ENCODE peak calls at places on chromosomes 3 and 15, in eight cellular contexts. Q, V, I, D, U, E, G and H are unnamed samples.

GRCh38 chr3:145952541-145952940 is 208.4 kb downstream of the PLOD2 start:
- DNase-seq in Q (no peak), V (peak; percentile 4), I (no peak), D (no peak), U (no peak), E (no peak), G (peak; percentile 77), H (no peak)

GRCh38 chr3:63067999-63068645 is 192.9 kb upstream of the CADPS start:
- DNase-seq in Q (peak; percentile 27), V (peak; percentile 36), I (no peak), D (peak; percentile 69), U (no peak), E (no peak), G (no peak), H (no peak)

GRCh38 chr3:149638401-149639092 is 19.3 kb downstream of the WWTR1 start:
- DNase-seq in Q (no peak), V (no peak), I (no peak), D (no peak), U (peak; percentile 9), E (no peak), G (peak; percentile 53), H (no peak)

GRCh38 chr15:63212050-63212973 is 22.9 kb downstream of the RAB8B start:
- DNase-seq in Q (no peak), V (peak; percentile 80), I (no peak), D (no peak), U (no peak), E (no peak), G (no peak), H (no peak)

GRCh38 chr3:138879541-138880380 is 45.0 kb upstream of the PIK3CB start:
- DNase-seq in Q (no peak), V (no peak), I (peak; percentile 35), D (no peak), U (no peak), E (no peak), G (no peak), H (no peak)

GRCh38 chr3:180981912-180982311 is 7.6 kb downstream of the DNAJC19 start:
- DNase-seq in Q (no peak), V (no peak), I (no peak), D (no peak), U (no peak), E (no peak), G (no peak), H (no peak)

GRCh38 chr3:159757341-159758060 is 231.1 kb upstream of the IL12A start:
- DNase-seq in Q (no peak), V (no peak), I (no peak), D (no peak), U (no peak), E (no peak), G (no peak), H (no peak)

GRCh38 chr3:123618768-123619484 is 34.1 kb upstream of the HACD2 start:
- DNase-seq in Q (no peak), V (peak; percentile 80), I (no peak), D (no peak), U (peak; percentile 70), E (peak; percentile 80), G (peak; percentile 89), H (peak; percentile 39)

GRCh38 chr3:128648402-128648801 is 2.2 kb downstream of the RPN1 start:
- DNase-seq in Q (no peak), V (no peak), I (no peak), D (no peak), U (no peak), E (no peak), G (no peak), H (no peak)

GRCh38 chr3:65939841-65940246 is 98.9 kb downstream of the MAGI1 start:
- DNase-seq in Q (no peak), V (no peak), I (no peak), D (no peak), U (no peak), E (no peak), G (no peak), H (no peak)

GRCh38 chr3:62797129-62797528 is 78.1 kb downstream of the CADPS start:
- DNase-seq in Q (no peak), V (no peak), I (no peak), D (no peak), U (no peak), E (no peak), G (no peak), H (no peak)

GRCh38 chr15:71444866-71445590 is 329.8 kb downstream of the THSD4 start:
- DNase-seq in Q (no peak), V (peak; percentile 94), I (no peak), D (no peak), U (no peak), E (no peak), G (no peak), H (no peak)

GRCh38 chr3:32934150-32934742 is 17.2 kb upstream of the CCR4 start:
- DNase-seq in Q (no peak), V (peak; percentile 63), I (no peak), D (peak; percentile 24), U (no peak), E (peak; percentile 2), G (no peak), H (no peak)

GRCh38 chr15:85831415-85832113 is 36.8 kb upstream of the KLHL25 start:
- DNase-seq in Q (peak; percentile 71), V (peak; percentile 56), I (peak; percentile 67), D (peak; percentile 65), U (peak; percentile 17), E (no peak), G (peak; percentile 12), H (no peak)

GRCh38 chr3:184748219-184749135 is 36.6 kb upstream of the MAGEF1 start:
- DNase-seq in Q (no peak), V (peak; percentile 70), I (peak; percentile 62), D (no peak), U (no peak), E (no peak), G (no peak), H (peak; percentile 44)

GRCh38 chr15:29568840-29569532 is 253.3 kb downstream of the TJP1 start:
- DNase-seq in Q (peak; percentile 23), V (peak; percentile 70), I (peak; percentile 55), D (peak; percentile 27), U (no peak), E (no peak), G (no peak), H (no peak)